ENCODE peak calls at places on chromosome 11, in ten cellular contexts. O is heart right ventricle; K is foreskin keratinocyte; P is RWPE2; N is RWPE1; W is PC-9; B is spleen; E is brain microvascular endothelial cell; Z is lower lobe of right lung; V is CD4-positive, alpha-beta T cell. I is an unnamed sample.

GRCh38 chr11:64611961-64612646 is 21.1 kb downstream of the SLC22A12 start:
- DNase-seq in P (no peak), K (no peak), B (no peak), N (no peak), W (no peak), O (no peak), E (no peak), V (no peak), Z (no peak), I (no peak)

GRCh38 chr11:14656536-14657457 is 13.2 kb downstream of the PDE3B start:
- DNase-seq in Z (no peak), E (no peak), B (no peak), V (no peak), P (no peak), W (no peak), O (no peak), K (no peak), N (no peak), I (no peak)

GRCh38 chr11:33248416-33248957 is 8.7 kb upstream of the HIPK3 start:
- DNase-seq in V (no peak), K (peak), Z (no peak), E (no peak), N (peak), B (no peak), O (no peak), P (no peak), W (no peak), I (no peak)

GRCh38 chr11:35792148-35792845 is 129.7 kb downstream of the TRIM44 start:
- DNase-seq in N (no peak), B (no peak), K (no peak), P (no peak), E (no peak), V (no peak), Z (no peak), O (no peak), W (no peak), I (no peak)

GRCh38 chr11:115279831-115280761 is 224.1 kb downstream of the CADM1 start:
- DNase-seq in N (no peak), O (no peak), K (no peak), B (no peak), W (no peak), Z (no peak), V (no peak), P (no peak), E (no peak), I (no peak)

GRCh38 chr11:71186861-71187260 is 65.5 kb downstream of the SHANK2 start:
- DNase-seq in Z (no peak), N (no peak), E (no peak), B (peak), W (no peak), V (no peak), O (no peak), P (peak), K (no peak), I (no peak)

GRCh38 chr11:22407899-22408298 is 69.7 kb downstream of the SLC17A6 start:
- DNase-seq in P (no peak), N (no peak), K (no peak), V (no peak), Z (no peak), B (no peak), W (no peak), E (no peak), O (no peak), I (no peak)

GRCh38 chr11:46529086-46529905 is 64.5 kb downstream of the AMBRA1 start:
- DNase-seq in N (peak), K (peak), Z (peak), O (peak), P (peak), V (peak), B (peak), E (peak), W (peak), I (peak)

GRCh38 chr11:72298931-72299330 is 55.0 kb upstream of the PHOX2A start:
- DNase-seq in W (no peak), V (no peak), N (no peak), O (no peak), Z (no peak), P (no peak), B (no peak), E (no peak), K (no peak), I (no peak)

GRCh38 chr11:103325686-103326069 is 216.5 kb downstream of the DYNC2H1 start:
- DNase-seq in N (no peak), B (no peak), V (no peak), K (no peak), P (no peak), Z (no peak), E (no peak), W (no peak), O (no peak), I (no peak)

GRCh38 chr11:130472434-130472961 is 24.1 kb downstream of the ADAMTS15 start:
- DNase-seq in B (no peak), Z (no peak), O (no peak), N (no peak), K (no peak), W (no peak), P (no peak), E (no peak), V (no peak), I (no peak)

GRCh38 chr11:75800728-75801361 is 14.2 kb upstream of the UVRAG start:
- DNase-seq in W (no peak), N (no peak), O (no peak), K (no peak), Z (no peak), P (peak), E (no peak), V (no peak), B (no peak), I (no peak)

GRCh38 chr11:96318399-96318798 is 24.6 kb downstream of the MAML2 start:
- DNase-seq in O (no peak), N (no peak), W (no peak), P (no peak), K (no peak), B (no peak), Z (no peak), V (no peak), E (no peak), I (no peak)

GRCh38 chr11:100203789-100204188 is 483.3 kb upstream of the ARHGAP42 start:
- DNase-seq in O (no peak), K (peak), N (no peak), P (no peak), W (no peak), E (no peak), V (no peak), Z (no peak), B (no peak), I (no peak)

GRCh38 chr11:85826096-85826855 is 15.3 kb upstream of the SYTL2 start:
- DNase-seq in Z (no peak), K (no peak), N (peak), P (no peak), E (peak), V (no peak), B (no peak), W (peak), O (peak), I (no peak)

GRCh38 chr11:17649696-17650600 is 69.4 kb upstream of the MYOD1 start:
- DNase-seq in Z (no peak), V (no peak), O (no peak), B (no peak), P (no peak), K (no peak), N (peak), W (no peak), E (no peak), I (no peak)

GRCh38 chr11:68406318-68407313 is 53.9 kb upstream of the PPP6R3 start:
- DNase-seq in W (no peak), B (no peak), K (no peak), P (peak), Z (peak), O (no peak), E (no peak), N (no peak), V (no peak), I (no peak)

GRCh38 chr11:122344281-122344680 is 228.3 kb upstream of the BLID start:
- DNase-seq in W (no peak), Z (no peak), N (peak), O (no peak), B (no peak), V (no peak), K (peak), P (no peak), E (peak), I (no peak)

GRCh38 chr11:78244080-78244479 is 55.4 kb downstream of the USP35 start:
- DNase-seq in B (no peak), O (no peak), N (no peak), V (no peak), E (no peak), K (no peak), P (no peak), Z (no peak), W (no peak), I (no peak)

GRCh38 chr11:76803811-76804600 is 20.9 kb downstream of the TSKU start:
- DNase-seq in E (no peak), Z (peak), P (no peak), K (no peak), B (peak), O (no peak), N (no peak), W (no peak), V (no peak), I (no peak)
- H3K27ac ChIP-seq in E (no peak), Z (peak), P (no peak), K (no peak), B (no peak), O (no peak), N (no peak), W (no peak), V (no peak), I (no peak)

GRCh38 chr11:108235192-108235591 is 12.3 kb downstream of the ATM start:
- DNase-seq in O (no peak), N (no peak), E (no peak), W (no peak), B (no peak), P (no peak), K (no peak), V (no peak), Z (no peak), I (no peak)
- H3K27ac ChIP-seq in O (no peak), N (no peak), E (no peak), W (no peak), B (peak), P (no peak), K (no peak), V (peak), Z (no peak), I (no peak)

GRCh38 chr11:69501121-69501489 is 19.6 kb downstream of the LINC01488 start:
- DNase-seq in K (no peak), N (no peak), B (no peak), W (no peak), E (no peak), Z (no peak), P (no peak), O (no peak), V (no peak), I (no peak)

GRCh38 chr11:69499946-69500284 is 18.5 kb downstream of the LINC01488 start:
- DNase-seq in V (no peak), E (no peak), B (peak), K (no peak), O (no peak), N (no peak), Z (peak), W (no peak), P (peak), I (no peak)

GRCh38 chr11:69501891-69502860 is 20.7 kb downstream of the LINC01488 start:
- DNase-seq in N (no peak), V (no peak), O (no peak), P (peak), Z (no peak), E (no peak), K (no peak), B (peak), W (no peak), I (no peak)

GRCh38 chr11:69499216-69499945 is 17.9 kb downstream of the LINC01488 start:
- DNase-seq in E (no peak), K (no peak), N (no peak), P (peak), V (no peak), W (no peak), O (no peak), B (peak), Z (peak), I (no peak)

DNA sequence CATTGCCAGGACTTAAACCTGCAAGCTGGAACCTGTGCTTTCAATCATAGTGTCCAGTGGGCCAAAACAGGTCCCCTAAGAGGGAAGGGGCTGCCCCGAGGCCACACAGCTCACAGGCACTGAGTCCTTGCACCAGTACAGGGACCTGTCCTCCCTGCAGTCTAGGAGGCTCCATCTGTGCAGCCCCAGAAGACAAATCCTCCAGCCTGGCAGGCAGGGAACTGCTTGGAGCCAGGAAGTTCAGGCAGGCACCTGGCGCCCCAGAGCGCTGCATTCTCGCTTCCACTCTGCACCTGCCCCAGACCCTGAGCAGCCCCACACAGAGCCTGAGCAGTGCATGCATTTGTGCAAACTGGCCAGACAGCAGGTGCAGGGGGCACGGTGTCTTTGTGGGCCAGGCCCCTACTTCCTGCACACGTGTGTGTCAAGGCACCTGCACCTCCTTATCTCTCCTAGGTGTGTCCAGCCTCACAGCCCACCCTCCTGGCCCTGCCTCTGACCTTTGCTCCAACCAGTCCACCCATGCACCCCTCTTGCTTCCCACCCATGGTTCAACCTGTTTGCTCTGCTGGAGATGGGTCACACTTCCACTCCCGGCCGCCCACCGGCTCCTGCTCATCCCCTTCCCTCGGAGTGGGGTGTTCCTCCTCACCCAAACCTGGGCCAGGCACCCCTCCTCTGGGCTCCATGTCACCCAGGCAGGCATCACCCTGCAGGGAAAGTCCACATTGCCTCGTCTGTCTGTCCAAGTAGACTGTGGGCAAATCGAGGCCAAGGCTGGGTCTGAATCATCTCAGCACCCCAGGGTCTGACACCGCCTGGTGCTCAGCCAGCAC is 19.0 kb downstream of the LINC01488 start:
- DNase-seq in Z (peak), E (no peak), O (no peak), W (no peak), B (peak), P (peak), N (no peak), K (no peak), V (no peak), I (no peak)
- H3K27ac ChIP-seq in Z (no peak), E (no peak), O (no peak), W (no peak), B (no peak), P (no peak), N (no peak), K (no peak), V (no peak), I (no peak)

GRCh38 chr11:47891886-47892285 is 43.7 kb upstream of the NUP160 start:
- DNase-seq in V (no peak), P (no peak), N (no peak), O (no peak), K (no peak), Z (no peak), E (no peak), B (no peak), W (no peak), I (no peak)
- H3K27ac ChIP-seq in V (no peak), P (no peak), N (no peak), O (no peak), K (no peak), Z (no peak), E (no peak), B (no peak), W (no peak), I (no peak)